ENCODE peak calls at places on chromosomes 7 and 10, in five cellular contexts. One of them, this sample, is unnamed.

GRCh38 chr7:85104432-85105205 is 82.2 kb downstream of the SEMA3D start:
- DNase-seq in fibroblast of lung: peak
- DNase-seq in lung: no peak
- DNase-seq in adrenal gland: no peak
- DNase-seq in heart left ventricle: no peak
- DNase-seq in this sample: no peak

GRCh38 chr10:45518741-45519140 is 144.7 kb downstream of the ALOX5 start:
- DNase-seq in fibroblast of lung: no peak
- DNase-seq in lung: no peak
- DNase-seq in heart left ventricle: no peak
- DNase-seq in adrenal gland: no peak
- DNase-seq in this sample: no peak

GRCh38 chr10:112804036-112804435 is 146.0 kb upstream of the TCF7L2 start:
- DNase-seq in fibroblast of lung: no peak
- DNase-seq in lung: no peak
- DNase-seq in heart left ventricle: no peak
- DNase-seq in adrenal gland: no peak
- DNase-seq in this sample: no peak

GRCh38 chr10:86665868-86666267 is 2.4 kb upstream of the LDB3 start:
- DNase-seq in adrenal gland: no peak
- DNase-seq in fibroblast of lung: no peak
- DNase-seq in heart left ventricle: peak
- DNase-seq in lung: no peak
- DNase-seq in this sample: no peak

GRCh38 chr10:110378019-110378418 is 73.3 kb upstream of the SMNDC1 start:
- DNase-seq in heart left ventricle: no peak
- DNase-seq in fibroblast of lung: no peak
- DNase-seq in adrenal gland: no peak
- DNase-seq in lung: no peak
- DNase-seq in this sample: no peak

GRCh38 chr10:91162495-91163268 is 57.8 kb upstream of the PCGF5 start:
- DNase-seq in heart left ventricle: peak
- DNase-seq in fibroblast of lung: peak
- DNase-seq in lung: peak
- DNase-seq in adrenal gland: peak
- DNase-seq in this sample: peak

GRCh38 chr10:116268976-116269375 is 4.0 kb downstream of the GFRA1 start:
- DNase-seq in heart left ventricle: no peak
- DNase-seq in lung: no peak
- DNase-seq in adrenal gland: no peak
- DNase-seq in fibroblast of lung: no peak
- DNase-seq in this sample: no peak

GRCh38 chr10:80462986-80463741 is 9.1 kb downstream of the TSPAN14 start:
- DNase-seq in heart left ventricle: no peak
- DNase-seq in fibroblast of lung: peak
- DNase-seq in adrenal gland: no peak
- DNase-seq in lung: no peak
- DNase-seq in this sample: peak

GRCh38 chr7:151006590-151007300 is 15.9 kb downstream of the NOS3 start:
- DNase-seq in heart left ventricle: no peak
- DNase-seq in lung: no peak
- DNase-seq in adrenal gland: no peak
- DNase-seq in fibroblast of lung: no peak
- DNase-seq in this sample: peak

GRCh38 chr7:17432793-17433192 is 134.3 kb downstream of the AHR start:
- DNase-seq in fibroblast of lung: no peak
- DNase-seq in adrenal gland: no peak
- DNase-seq in heart left ventricle: no peak
- DNase-seq in lung: no peak
- DNase-seq in this sample: no peak

GRCh38 chr10:114271779-114272167 is 32.7 kb downstream of the VWA2 start:
- DNase-seq in fibroblast of lung: peak
- DNase-seq in lung: peak
- DNase-seq in heart left ventricle: peak
- DNase-seq in adrenal gland: peak
- DNase-seq in this sample: no peak

GRCh38 chr7:42233939-42234338 is 3.1 kb downstream of the GLI3 start:
- DNase-seq in fibroblast of lung: no peak
- DNase-seq in adrenal gland: no peak
- DNase-seq in heart left ventricle: no peak
- DNase-seq in lung: no peak
- DNase-seq in this sample: no peak

GRCh38 chr7:116809636-116810266 is 52.6 kb upstream of the CAPZA2 start:
- DNase-seq in fibroblast of lung: peak
- DNase-seq in heart left ventricle: peak
- DNase-seq in adrenal gland: peak
- DNase-seq in lung: no peak
- DNase-seq in this sample: no peak

GRCh38 chr7:391411-391951 is 101.5 kb downstream of the FOXL3 start:
- DNase-seq in heart left ventricle: no peak
- DNase-seq in adrenal gland: no peak
- DNase-seq in fibroblast of lung: no peak
- DNase-seq in lung: no peak
- DNase-seq in this sample: peak

GRCh38 chr10:48494073-48494472 is 110.8 kb downstream of the ARHGAP22 start:
- DNase-seq in fibroblast of lung: no peak
- DNase-seq in lung: no peak
- DNase-seq in adrenal gland: no peak
- DNase-seq in heart left ventricle: no peak
- DNase-seq in this sample: no peak

GRCh38 chr7:28706607-28707006 is 251.5 kb downstream of the TRIL start:
- DNase-seq in heart left ventricle: no peak
- DNase-seq in adrenal gland: no peak
- DNase-seq in lung: no peak
- DNase-seq in fibroblast of lung: no peak
- DNase-seq in this sample: no peak

GRCh38 chr7:28708458-28708951 is 249.6 kb downstream of the TRIL start:
- DNase-seq in heart left ventricle: no peak
- DNase-seq in lung: no peak
- DNase-seq in adrenal gland: no peak
- DNase-seq in fibroblast of lung: no peak
- DNase-seq in this sample: no peak

GRCh38 chr7:28709756-28710155 is 248.4 kb downstream of the TRIL start:
- DNase-seq in fibroblast of lung: no peak
- DNase-seq in heart left ventricle: no peak
- DNase-seq in adrenal gland: no peak
- DNase-seq in lung: no peak
- DNase-seq in this sample: no peak

GRCh38 chr7:28707291-28707690 is 250.8 kb downstream of the TRIL start:
- DNase-seq in lung: no peak
- DNase-seq in heart left ventricle: no peak
- DNase-seq in fibroblast of lung: no peak
- DNase-seq in adrenal gland: no peak
- DNase-seq in this sample: no peak

DNA sequence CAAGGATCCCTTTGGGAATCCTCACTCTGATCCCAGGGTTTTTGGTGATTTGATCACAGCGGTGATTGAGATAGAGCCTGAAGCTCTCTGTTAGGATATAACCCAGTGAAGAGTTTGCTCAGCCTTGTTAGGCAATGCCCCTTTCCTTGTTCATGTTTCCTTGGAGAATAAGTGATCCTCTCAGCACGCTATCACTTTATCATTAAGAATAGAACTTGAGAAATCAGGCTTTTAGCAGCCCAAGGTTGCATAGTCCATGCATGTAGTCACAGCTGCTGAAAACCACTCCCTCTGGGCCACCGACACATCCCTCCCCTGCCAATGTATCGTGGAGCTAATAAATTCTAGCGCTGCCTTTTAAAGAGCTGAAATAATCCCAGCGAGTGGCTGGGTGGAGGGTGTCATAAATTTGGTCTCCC is 250.1 kb downstream of the TRIL start:
- DNase-seq in lung: no peak
- DNase-seq in adrenal gland: peak
- DNase-seq in fibroblast of lung: peak
- DNase-seq in heart left ventricle: no peak
- DNase-seq in this sample: no peak
- H3K4me3 ChIP-seq in lung: no peak
- H3K4me3 ChIP-seq in adrenal gland: no peak
- H3K4me3 ChIP-seq in fibroblast of lung: no peak
- H3K4me3 ChIP-seq in heart left ventricle: no peak
- H3K4me3 ChIP-seq in this sample: peak

DNA sequence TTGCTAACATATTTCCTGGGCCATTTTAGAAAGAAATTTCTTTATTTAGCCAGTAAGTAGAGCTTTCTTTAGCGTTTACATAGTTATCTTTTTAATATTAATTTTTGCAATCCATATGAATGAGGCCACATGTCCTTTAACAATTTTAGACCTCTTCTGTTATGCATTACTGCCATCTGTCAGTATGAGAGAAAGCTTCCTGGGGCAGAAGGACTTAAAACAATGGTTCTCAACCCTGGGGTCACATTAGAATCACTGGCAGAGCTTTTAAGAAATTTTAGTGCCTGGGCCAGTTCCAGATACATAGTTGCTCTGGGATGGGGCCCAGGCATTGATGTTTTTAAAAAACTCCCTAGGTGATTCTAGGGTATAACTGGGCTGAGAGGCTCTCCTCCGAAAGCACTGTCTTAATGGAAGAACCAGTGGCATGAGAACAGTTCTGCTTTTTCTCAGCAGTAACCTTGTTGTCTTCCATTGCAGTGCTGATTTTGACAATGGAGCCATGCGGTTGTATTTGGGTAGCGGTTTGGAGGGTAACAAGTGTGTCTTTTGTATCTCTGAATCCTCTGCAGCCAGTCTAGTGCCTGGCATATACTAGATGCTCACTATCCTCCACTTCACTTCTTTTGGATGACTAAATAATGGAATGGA is 226.9 kb downstream of the AUTS2 start:
- DNase-seq in heart left ventricle: no peak
- DNase-seq in fibroblast of lung: no peak
- DNase-seq in lung: no peak
- DNase-seq in adrenal gland: no peak
- DNase-seq in this sample: no peak
- TF ChIP-seq CTCF in heart left ventricle: peak
- TF ChIP-seq CTCF in fibroblast of lung: no peak
- TF ChIP-seq CTCF in lung: no peak
- TF ChIP-seq CTCF in adrenal gland: no peak
- TF ChIP-seq CTCF in this sample: no peak

GRCh38 chr10:81843042-81843441 is 32.0 kb upstream of the NRG3 start:
- DNase-seq in fibroblast of lung: no peak
- DNase-seq in heart left ventricle: no peak
- DNase-seq in adrenal gland: no peak
- DNase-seq in lung: no peak
- DNase-seq in this sample: no peak
- H3K4me3 ChIP-seq in fibroblast of lung: no peak
- H3K4me3 ChIP-seq in heart left ventricle: no peak
- H3K4me3 ChIP-seq in adrenal gland: no peak
- H3K4me3 ChIP-seq in lung: no peak
- H3K4me3 ChIP-seq in this sample: no peak

GRCh38 chr10:35425596-35425995 is 89.3 kb downstream of the CCNY start:
- DNase-seq in adrenal gland: no peak
- DNase-seq in fibroblast of lung: no peak
- DNase-seq in heart left ventricle: no peak
- DNase-seq in lung: no peak
- DNase-seq in this sample: no peak
- TF ChIP-seq CTCF in adrenal gland: no peak
- TF ChIP-seq CTCF in fibroblast of lung: no peak
- TF ChIP-seq CTCF in heart left ventricle: no peak
- TF ChIP-seq CTCF in lung: no peak
- TF ChIP-seq CTCF in this sample: no peak

DNA sequence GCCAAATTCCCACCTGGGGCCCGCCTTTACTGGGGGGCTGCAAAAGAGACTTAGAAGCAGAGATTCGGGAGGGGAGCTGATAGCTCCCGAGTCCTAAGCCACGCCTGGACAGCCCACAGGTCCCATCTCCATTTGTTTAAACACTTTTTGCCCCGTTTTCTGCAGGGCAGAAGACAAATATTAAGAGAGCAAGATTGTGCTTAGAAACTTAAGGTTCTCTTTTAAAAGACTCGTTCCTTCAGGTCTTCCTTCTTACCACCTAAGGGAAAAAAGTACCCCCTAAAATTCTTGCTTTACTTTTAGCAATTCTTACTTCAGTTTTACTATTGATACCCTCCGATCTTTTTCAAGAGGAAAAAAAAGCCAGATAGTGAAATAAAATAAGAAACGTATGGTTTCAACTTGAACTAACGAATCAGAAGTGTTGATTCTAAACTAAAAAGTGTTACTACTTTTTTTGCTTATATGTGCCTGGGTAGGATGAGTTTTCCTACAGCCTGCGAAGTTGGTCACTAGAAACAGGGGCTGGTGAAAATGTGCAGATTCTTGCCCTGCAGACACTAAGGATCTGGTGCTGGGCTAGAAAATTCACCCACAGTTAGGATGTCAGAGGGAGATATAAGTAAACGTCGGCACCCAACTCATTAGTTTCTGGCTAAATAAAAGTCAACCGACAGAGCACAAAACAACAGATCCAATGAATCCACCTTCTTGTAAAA is 298.8 kb upstream of the NFE2L3 start:
- DNase-seq in heart left ventricle: no peak
- DNase-seq in fibroblast of lung: no peak
- DNase-seq in lung: no peak
- DNase-seq in adrenal gland: no peak
- DNase-seq in this sample: no peak
- H3K4me3 ChIP-seq in heart left ventricle: no peak
- H3K4me3 ChIP-seq in fibroblast of lung: no peak
- H3K4me3 ChIP-seq in lung: no peak
- H3K4me3 ChIP-seq in adrenal gland: no peak
- H3K4me3 ChIP-seq in this sample: no peak